ENCODE peak calls at places on chromosomes 2 and 18, in seven cellular contexts. O, P, Z, N, T, K and J are unnamed samples.

GRCh38 chr2:75288760-75289159 is 89.4 kb upstream of the TACR1 start:
- DNase-seq in Z (no peak), O (no peak), N (no peak), T (no peak), P (no peak), K (no peak), J (no peak)

GRCh38 chr18:7953085-7953958 is 386.2 kb downstream of the PTPRM start:
- DNase-seq in N (no peak), P (no peak), K (no peak), T (no peak), O (no peak), Z (no peak), J (no peak)

GRCh38 chr2:51734115-51734514 is 702.2 kb upstream of the NRXN1 start:
- DNase-seq in Z (no peak), K (no peak), T (no peak), O (no peak), P (no peak), N (peak), J (no peak)

GRCh38 chr2:85216051-85216431 is 82.8 kb downstream of the TCF7L1 start:
- DNase-seq in P (no peak), K (no peak), T (no peak), Z (no peak), O (no peak), N (no peak), J (no peak)

GRCh38 chr2:128440666-128441340 is 122.1 kb upstream of the HS6ST1 start:
- DNase-seq in K (peak), N (no peak), T (peak), O (no peak), Z (no peak), P (no peak), J (no peak)

GRCh38 chr2:69305712-69306611 is 81.1 kb downstream of the GFPT1 start:
- DNase-seq in N (peak), O (no peak), K (no peak), P (no peak), T (no peak), Z (no peak), J (no peak)

GRCh38 chr2:197498937-197499593 is 575 bp downstream of the HSPD1 start:
- DNase-seq in O (no peak), K (peak), P (no peak), Z (no peak), T (peak), N (peak), J (no peak)

GRCh38 chr2:186780701-186781316 is 68.2 kb downstream of the ZSWIM2 start:
- DNase-seq in Z (no peak), N (peak), T (no peak), K (no peak), O (no peak), P (no peak), J (no peak)

GRCh38 chr2:234142530-234142929 is 92.0 kb downstream of the SPP2 start:
- DNase-seq in Z (no peak), K (no peak), O (no peak), T (no peak), P (no peak), N (no peak), J (no peak)

GRCh38 chr18:58615150-58616132 is 13.4 kb downstream of the ALPK2 start:
- DNase-seq in K (no peak), N (no peak), O (peak), P (no peak), Z (no peak), T (no peak), J (no peak)

GRCh38 chr2:110167326-110167955 is 37.4 kb downstream of the NPHP1 start:
- DNase-seq in K (no peak), Z (no peak), T (no peak), N (peak), P (no peak), O (no peak), J (no peak)

GRCh38 chr2:120437604-120438000 is 91.7 kb downstream of the INHBB start:
- DNase-seq in T (no peak), N (no peak), O (no peak), P (no peak), Z (no peak), K (no peak), J (peak)

GRCh38 chr18:48859311-48860275 is 91.2 kb downstream of the SMAD7 start:
- DNase-seq in Z (no peak), N (no peak), P (no peak), O (no peak), K (no peak), T (no peak), J (peak)

GRCh38 chr2:112065966-112066365 is 10.9 kb downstream of the TMEM87B start:
- DNase-seq in O (no peak), Z (peak), T (no peak), P (no peak), N (peak), K (no peak), J (no peak)

GRCh38 chr2:39778775-39779751 is at the start of gene THUMPD2:
- DNase-seq in Z (no peak), P (peak), O (peak), K (peak), N (peak), T (peak), J (no peak)

GRCh38 chr2:19799881-19800780 is 101.7 kb downstream of the TTC32 start:
- DNase-seq in O (no peak), Z (no peak), K (no peak), N (no peak), P (no peak), T (no peak), J (no peak)

GRCh38 chr2:175463639-175464310 is 282.3 kb upstream of the ATP5MC3 start:
- DNase-seq in O (no peak), T (no peak), K (no peak), Z (no peak), N (no peak), P (no peak), J (no peak)